ENCODE peak calls at places on chromosome 6, in five cellular contexts. One of them, this sample, is unnamed.

GRCh38 chr6:33143113-33143760 is 49.0 kb downstream of the COL11A2 start:
- ATAC-seq in left lung: no peak
- ATAC-seq in heart left ventricle: no peak
- ATAC-seq in activated naive CD8-positive, alpha-beta T cell treated with anti-CD3 and anti-CD28 coated beads, Interleukin-2, amount 10 ng/mL, durations not matched to agents 7 days and 5 days: no peak
- ATAC-seq in stimulated activated effector memory CD8-positive, alpha-beta T cell treated with anti-CD3 and anti-CD28 coated beads, Interleukin-12 subunit alpha, Interleukin-12 subunit beta, amount 100 ng/mL, for 72 hours: no peak
- ATAC-seq in this sample: no peak

GRCh38 chr6:130760006-130760405 is 67.2 kb upstream of the SMLR1 start:
- ATAC-seq in activated naive CD8-positive, alpha-beta T cell treated with anti-CD3 and anti-CD28 coated beads, Interleukin-2, amount 10 ng/mL, durations not matched to agents 7 days and 5 days: no peak
- ATAC-seq in heart left ventricle: no peak
- ATAC-seq in left lung: peak
- ATAC-seq in stimulated activated effector memory CD8-positive, alpha-beta T cell treated with anti-CD3 and anti-CD28 coated beads, Interleukin-12 subunit alpha, Interleukin-12 subunit beta, amount 100 ng/mL, for 72 hours: no peak
- ATAC-seq in this sample: no peak

GRCh38 chr6:30793521-30794194 is 49.3 kb upstream of the IER3 start:
- ATAC-seq in activated naive CD8-positive, alpha-beta T cell treated with anti-CD3 and anti-CD28 coated beads, Interleukin-2, amount 10 ng/mL, durations not matched to agents 7 days and 5 days: peak
- ATAC-seq in stimulated activated effector memory CD8-positive, alpha-beta T cell treated with anti-CD3 and anti-CD28 coated beads, Interleukin-12 subunit alpha, Interleukin-12 subunit beta, amount 100 ng/mL, for 72 hours: peak
- ATAC-seq in left lung: peak
- ATAC-seq in heart left ventricle: peak
- ATAC-seq in this sample: no peak

GRCh38 chr6:64467656-64468055 is 832.1 kb downstream of the PHF3 start:
- ATAC-seq in activated naive CD8-positive, alpha-beta T cell treated with anti-CD3 and anti-CD28 coated beads, Interleukin-2, amount 10 ng/mL, durations not matched to agents 7 days and 5 days: no peak
- ATAC-seq in left lung: no peak
- ATAC-seq in stimulated activated effector memory CD8-positive, alpha-beta T cell treated with anti-CD3 and anti-CD28 coated beads, Interleukin-12 subunit alpha, Interleukin-12 subunit beta, amount 100 ng/mL, for 72 hours: peak
- ATAC-seq in heart left ventricle: no peak
- ATAC-seq in this sample: peak

GRCh38 chr6:54493138-54493537 is 184.9 kb downstream of the TINAG start:
- ATAC-seq in left lung: no peak
- ATAC-seq in heart left ventricle: no peak
- ATAC-seq in activated naive CD8-positive, alpha-beta T cell treated with anti-CD3 and anti-CD28 coated beads, Interleukin-2, amount 10 ng/mL, durations not matched to agents 7 days and 5 days: no peak
- ATAC-seq in stimulated activated effector memory CD8-positive, alpha-beta T cell treated with anti-CD3 and anti-CD28 coated beads, Interleukin-12 subunit alpha, Interleukin-12 subunit beta, amount 100 ng/mL, for 72 hours: no peak
- ATAC-seq in this sample: no peak

GRCh38 chr6:168377856-168378832 is 58.6 kb upstream of the DACT2 start:
- ATAC-seq in heart left ventricle: peak
- ATAC-seq in stimulated activated effector memory CD8-positive, alpha-beta T cell treated with anti-CD3 and anti-CD28 coated beads, Interleukin-12 subunit alpha, Interleukin-12 subunit beta, amount 100 ng/mL, for 72 hours: no peak
- ATAC-seq in left lung: no peak
- ATAC-seq in activated naive CD8-positive, alpha-beta T cell treated with anti-CD3 and anti-CD28 coated beads, Interleukin-2, amount 10 ng/mL, durations not matched to agents 7 days and 5 days: no peak
- ATAC-seq in this sample: peak

GRCh38 chr6:250676-251075 is 41.6 kb upstream of the DUSP22 start:
- ATAC-seq in stimulated activated effector memory CD8-positive, alpha-beta T cell treated with anti-CD3 and anti-CD28 coated beads, Interleukin-12 subunit alpha, Interleukin-12 subunit beta, amount 100 ng/mL, for 72 hours: no peak
- ATAC-seq in activated naive CD8-positive, alpha-beta T cell treated with anti-CD3 and anti-CD28 coated beads, Interleukin-2, amount 10 ng/mL, durations not matched to agents 7 days and 5 days: no peak
- ATAC-seq in heart left ventricle: no peak
- ATAC-seq in left lung: no peak
- ATAC-seq in this sample: no peak

GRCh38 chr6:51719297-51719696 is 368.1 kb downstream of the PKHD1 start:
- ATAC-seq in left lung: no peak
- ATAC-seq in heart left ventricle: no peak
- ATAC-seq in stimulated activated effector memory CD8-positive, alpha-beta T cell treated with anti-CD3 and anti-CD28 coated beads, Interleukin-12 subunit alpha, Interleukin-12 subunit beta, amount 100 ng/mL, for 72 hours: no peak
- ATAC-seq in activated naive CD8-positive, alpha-beta T cell treated with anti-CD3 and anti-CD28 coated beads, Interleukin-2, amount 10 ng/mL, durations not matched to agents 7 days and 5 days: no peak
- ATAC-seq in this sample: no peak

GRCh38 chr6:163349001-163349680 is 65.4 kb upstream of the QKI start:
- ATAC-seq in stimulated activated effector memory CD8-positive, alpha-beta T cell treated with anti-CD3 and anti-CD28 coated beads, Interleukin-12 subunit alpha, Interleukin-12 subunit beta, amount 100 ng/mL, for 72 hours: no peak
- ATAC-seq in heart left ventricle: no peak
- ATAC-seq in activated naive CD8-positive, alpha-beta T cell treated with anti-CD3 and anti-CD28 coated beads, Interleukin-2, amount 10 ng/mL, durations not matched to agents 7 days and 5 days: no peak
- ATAC-seq in left lung: no peak
- ATAC-seq in this sample: peak

GRCh38 chr6:125722886-125723285 is 26.5 kb upstream of the HEY2 start:
- ATAC-seq in heart left ventricle: no peak
- ATAC-seq in activated naive CD8-positive, alpha-beta T cell treated with anti-CD3 and anti-CD28 coated beads, Interleukin-2, amount 10 ng/mL, durations not matched to agents 7 days and 5 days: no peak
- ATAC-seq in left lung: no peak
- ATAC-seq in stimulated activated effector memory CD8-positive, alpha-beta T cell treated with anti-CD3 and anti-CD28 coated beads, Interleukin-12 subunit alpha, Interleukin-12 subunit beta, amount 100 ng/mL, for 72 hours: no peak
- ATAC-seq in this sample: no peak

GRCh38 chr6:158388727-158389126 is 76.5 kb downstream of the TULP4 start:
- ATAC-seq in left lung: no peak
- ATAC-seq in activated naive CD8-positive, alpha-beta T cell treated with anti-CD3 and anti-CD28 coated beads, Interleukin-2, amount 10 ng/mL, durations not matched to agents 7 days and 5 days: no peak
- ATAC-seq in stimulated activated effector memory CD8-positive, alpha-beta T cell treated with anti-CD3 and anti-CD28 coated beads, Interleukin-12 subunit alpha, Interleukin-12 subunit beta, amount 100 ng/mL, for 72 hours: no peak
- ATAC-seq in heart left ventricle: no peak
- ATAC-seq in this sample: no peak

GRCh38 chr6:39225543-39225942 is 3.7 kb downstream of the KCNK5 start:
- ATAC-seq in heart left ventricle: no peak
- ATAC-seq in left lung: peak
- ATAC-seq in stimulated activated effector memory CD8-positive, alpha-beta T cell treated with anti-CD3 and anti-CD28 coated beads, Interleukin-12 subunit alpha, Interleukin-12 subunit beta, amount 100 ng/mL, for 72 hours: no peak
- ATAC-seq in activated naive CD8-positive, alpha-beta T cell treated with anti-CD3 and anti-CD28 coated beads, Interleukin-2, amount 10 ng/mL, durations not matched to agents 7 days and 5 days: no peak
- ATAC-seq in this sample: no peak

GRCh38 chr6:85360794-85361642 is 88.9 kb upstream of the NT5E start:
- ATAC-seq in stimulated activated effector memory CD8-positive, alpha-beta T cell treated with anti-CD3 and anti-CD28 coated beads, Interleukin-12 subunit alpha, Interleukin-12 subunit beta, amount 100 ng/mL, for 72 hours: peak
- ATAC-seq in activated naive CD8-positive, alpha-beta T cell treated with anti-CD3 and anti-CD28 coated beads, Interleukin-2, amount 10 ng/mL, durations not matched to agents 7 days and 5 days: no peak
- ATAC-seq in left lung: peak
- ATAC-seq in heart left ventricle: peak
- ATAC-seq in this sample: peak

GRCh38 chr6:152441892-152442291 is 195.3 kb downstream of the SYNE1 start:
- ATAC-seq in left lung: no peak
- ATAC-seq in activated naive CD8-positive, alpha-beta T cell treated with anti-CD3 and anti-CD28 coated beads, Interleukin-2, amount 10 ng/mL, durations not matched to agents 7 days and 5 days: no peak
- ATAC-seq in heart left ventricle: no peak
- ATAC-seq in stimulated activated effector memory CD8-positive, alpha-beta T cell treated with anti-CD3 and anti-CD28 coated beads, Interleukin-12 subunit alpha, Interleukin-12 subunit beta, amount 100 ng/mL, for 72 hours: no peak
- ATAC-seq in this sample: no peak

GRCh38 chr6:34378470-34378869 is 14.0 kb downstream of the NUDT3 start:
- ATAC-seq in activated naive CD8-positive, alpha-beta T cell treated with anti-CD3 and anti-CD28 coated beads, Interleukin-2, amount 10 ng/mL, durations not matched to agents 7 days and 5 days: no peak
- ATAC-seq in heart left ventricle: no peak
- ATAC-seq in stimulated activated effector memory CD8-positive, alpha-beta T cell treated with anti-CD3 and anti-CD28 coated beads, Interleukin-12 subunit alpha, Interleukin-12 subunit beta, amount 100 ng/mL, for 72 hours: no peak
- ATAC-seq in left lung: no peak
- ATAC-seq in this sample: no peak

GRCh38 chr6:1770435-1770843 is 160.7 kb downstream of the FOXC1 start:
- ATAC-seq in left lung: no peak
- ATAC-seq in heart left ventricle: no peak
- ATAC-seq in activated naive CD8-positive, alpha-beta T cell treated with anti-CD3 and anti-CD28 coated beads, Interleukin-2, amount 10 ng/mL, durations not matched to agents 7 days and 5 days: peak
- ATAC-seq in stimulated activated effector memory CD8-positive, alpha-beta T cell treated with anti-CD3 and anti-CD28 coated beads, Interleukin-12 subunit alpha, Interleukin-12 subunit beta, amount 100 ng/mL, for 72 hours: peak
- ATAC-seq in this sample: no peak

GRCh38 chr6:117929501-117929900 is 22.4 kb downstream of the SLC35F1 start:
- ATAC-seq in left lung: no peak
- ATAC-seq in heart left ventricle: no peak
- ATAC-seq in activated naive CD8-positive, alpha-beta T cell treated with anti-CD3 and anti-CD28 coated beads, Interleukin-2, amount 10 ng/mL, durations not matched to agents 7 days and 5 days: no peak
- ATAC-seq in stimulated activated effector memory CD8-positive, alpha-beta T cell treated with anti-CD3 and anti-CD28 coated beads, Interleukin-12 subunit alpha, Interleukin-12 subunit beta, amount 100 ng/mL, for 72 hours: no peak
- ATAC-seq in this sample: no peak

GRCh38 chr6:32615885-32616532 is 21.2 kb upstream of the HLA-DQA1 start:
- ATAC-seq in stimulated activated effector memory CD8-positive, alpha-beta T cell treated with anti-CD3 and anti-CD28 coated beads, Interleukin-12 subunit alpha, Interleukin-12 subunit beta, amount 100 ng/mL, for 72 hours: no peak
- ATAC-seq in left lung: no peak
- ATAC-seq in heart left ventricle: no peak
- ATAC-seq in activated naive CD8-positive, alpha-beta T cell treated with anti-CD3 and anti-CD28 coated beads, Interleukin-2, amount 10 ng/mL, durations not matched to agents 7 days and 5 days: no peak
- ATAC-seq in this sample: no peak

GRCh38 chr6:35273822-35274559 is 14.5 kb downstream of the ZNF76 start:
- ATAC-seq in stimulated activated effector memory CD8-positive, alpha-beta T cell treated with anti-CD3 and anti-CD28 coated beads, Interleukin-12 subunit alpha, Interleukin-12 subunit beta, amount 100 ng/mL, for 72 hours: no peak
- ATAC-seq in activated naive CD8-positive, alpha-beta T cell treated with anti-CD3 and anti-CD28 coated beads, Interleukin-2, amount 10 ng/mL, durations not matched to agents 7 days and 5 days: no peak
- ATAC-seq in left lung: no peak
- ATAC-seq in heart left ventricle: no peak
- ATAC-seq in this sample: no peak

GRCh38 chr6:46090115-46091079 is 39.4 kb upstream of the ENPP4 start:
- ATAC-seq in heart left ventricle: peak
- ATAC-seq in left lung: peak
- ATAC-seq in activated naive CD8-positive, alpha-beta T cell treated with anti-CD3 and anti-CD28 coated beads, Interleukin-2, amount 10 ng/mL, durations not matched to agents 7 days and 5 days: no peak
- ATAC-seq in stimulated activated effector memory CD8-positive, alpha-beta T cell treated with anti-CD3 and anti-CD28 coated beads, Interleukin-12 subunit alpha, Interleukin-12 subunit beta, amount 100 ng/mL, for 72 hours: peak
- ATAC-seq in this sample: no peak